ENCODE peak calls at places on chromosomes 5 and 9, in four cellular contexts. V is HFF-Myc, B is cardiac muscle cell, P is neuronal stem cell. X is an unnamed sample.
A peak's percentile ranks its signal among the peaks of the same experiment; 100 is the strongest.

GRCh38 chr9:32533338-32533737 is 7.3 kb upstream of the RIGI start:
- DNase-seq in B (no peak), P (no peak), V (no peak), X (no peak)

GRCh38 chr9:38043931-38044623 is 24.9 kb downstream of the SHB start:
- DNase-seq in B (no peak), V (no peak), P (no peak), X (no peak)

GRCh38 chr9:91089405-91090131 is 272.1 kb downstream of the AUH start:
- DNase-seq in V (no peak), P (no peak), B (peak; percentile 63), X (no peak)

GRCh38 chr5:38738898-38739743 is 106.7 kb upstream of the OSMR start:
- DNase-seq in B (no peak), V (no peak), P (no peak), X (no peak)

GRCh38 chr5:472076-472655 is 29.2 kb downstream of the EXOC3 start:
- DNase-seq in P (no peak), V (no peak), B (peak; percentile 26), X (no peak)

GRCh38 chr5:118637947-118638670 is 350.2 kb downstream of the DTWD2 start:
- DNase-seq in V (no peak), B (no peak), P (no peak), X (peak; percentile 95)

GRCh38 chr5:168308976-168309598 is 17.6 kb downstream of the WWC1 start:
- DNase-seq in P (no peak), B (no peak), V (no peak), X (no peak)

GRCh38 chr5:168883253-168883880 is 304.2 kb upstream of the PANK3 start:
- DNase-seq in V (no peak), B (peak; percentile 45), P (no peak), X (no peak)

GRCh38 chr5:122565331-122565730 is 209.5 kb upstream of the SNX2 start:
- DNase-seq in B (no peak), P (no peak), V (no peak), X (no peak)

GRCh38 chr5:124463840-124464239 is 282.6 kb downstream of the ZNF608 start:
- DNase-seq in B (no peak), V (no peak), P (no peak), X (no peak)

GRCh38 chr5:68139601-68140441 is 75.7 kb upstream of the PIK3R1 start:
- DNase-seq in V (no peak), P (no peak), B (no peak), X (no peak)

GRCh38 chr5:14367364-14367763 is 214.2 kb upstream of the OTULINL start:
- DNase-seq in B (no peak), P (no peak), V (no peak), X (no peak)
- H3K4me3 ChIP-seq in B (no peak overlapping the region), P (no peak overlapping the region), V (no peak overlapping the region), X (no peak overlapping the region)

DNA sequence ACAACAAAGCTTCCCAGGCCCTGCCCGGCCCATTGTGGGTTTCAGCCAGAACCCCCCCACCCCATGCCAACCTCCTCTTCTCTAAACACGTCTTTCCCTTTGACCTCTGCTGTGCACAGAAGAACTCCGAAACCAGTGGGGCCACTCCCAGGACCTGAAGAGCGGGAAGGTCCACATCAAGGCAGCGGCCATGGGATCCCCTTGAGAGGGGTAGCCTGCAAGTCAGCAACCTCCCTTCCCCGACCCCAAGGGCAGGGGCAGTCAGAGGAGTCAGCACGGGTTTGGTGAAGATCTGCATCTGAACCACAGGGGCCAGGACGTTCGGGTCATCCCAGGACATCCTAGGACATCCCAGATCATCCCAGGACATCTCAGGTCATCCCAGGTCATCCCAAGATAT is 379.9 kb upstream of the IRX4 start:
- DNase-seq in B (no peak), P (no peak), V (no peak), X (no peak)
- H3K4me3 ChIP-seq in B (no peak overlapping the region), P (no peak overlapping the region), V (no peak overlapping the region), X (no peak overlapping the region)

DNA sequence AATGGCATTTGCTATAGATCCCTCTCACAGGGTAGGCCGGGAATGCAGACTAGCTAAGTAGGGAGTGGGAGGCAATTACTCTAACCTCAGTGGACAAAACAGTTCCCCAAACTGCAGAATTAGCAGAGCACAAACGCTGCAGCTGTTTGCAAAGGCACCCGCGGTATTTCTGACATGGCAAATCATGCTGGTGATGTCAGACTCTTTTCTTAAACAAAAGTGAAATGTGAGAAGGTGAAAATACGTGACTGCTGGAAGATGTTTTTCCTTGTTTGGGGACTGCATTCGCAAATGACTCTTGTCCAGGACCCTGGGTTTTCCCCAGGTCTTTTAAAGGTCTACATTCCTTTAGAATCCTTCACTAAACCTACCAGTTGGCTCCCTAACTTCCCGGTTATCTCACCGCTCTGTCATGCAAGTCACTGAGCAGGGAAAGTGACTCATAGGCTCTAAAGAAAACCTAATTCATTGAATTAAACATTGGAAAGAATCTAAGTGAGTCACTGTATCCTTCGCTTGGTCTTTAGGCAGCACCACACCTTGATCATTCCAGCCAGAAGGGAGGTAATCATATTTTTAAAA is 91.5 kb upstream of the DNAH5 start:
- DNase-seq in P (peak; percentile 54), V (peak; percentile 99), B (peak; percentile 59), X (peak; percentile 28)
- H3K4me3 ChIP-seq in P (no peak overlapping the region), V (peak overlapping the region; percentile 10), B (no peak overlapping the region), X (no peak overlapping the region)

GRCh38 chr5:150780180-150780692 is 1.7 kb downstream of the SMIM3 start:
- DNase-seq in P (no peak), B (no peak), V (no peak), X (no peak)

GRCh38 chr5:150779397-150780179 is 1.0 kb downstream of the SMIM3 start:
- DNase-seq in P (no peak), B (no peak), V (no peak), X (no peak)

GRCh38 chr5:150778517-150779396 is at the start of gene SMIM3:
- DNase-seq in P (peak; percentile 71), V (no peak), B (peak; percentile 91), X (no peak)

GRCh38 chr5:150777685-150778084 is 872 bp upstream of the SMIM3 start:
- DNase-seq in P (no peak), V (no peak), B (no peak), X (no peak)

DNA sequence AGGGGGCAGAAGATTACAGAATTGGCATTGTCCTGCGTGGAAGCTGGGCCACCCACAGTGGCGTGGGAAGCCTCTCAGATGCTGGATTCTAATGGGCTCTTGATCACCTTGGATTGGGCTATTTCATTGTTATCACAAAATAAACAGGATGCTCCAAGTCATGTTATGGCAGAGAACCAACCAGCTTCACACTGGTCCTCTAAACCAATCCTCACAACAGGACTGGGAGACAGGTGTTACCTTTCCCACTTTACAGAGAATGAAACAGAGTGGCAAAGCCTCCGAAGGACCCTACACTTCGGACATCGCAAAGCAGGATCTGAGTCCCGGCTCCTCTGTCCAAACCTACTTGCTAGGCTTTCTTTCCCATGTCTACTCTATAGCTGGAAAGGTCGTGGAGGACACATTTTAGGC is 447 bp upstream of the SMIM3 start:
- DNase-seq in P (no peak), B (no peak), V (no peak), X (no peak)
- H3K4me3 ChIP-seq in P (peak overlapping the region; percentile 88), B (peak overlapping the region; percentile 52), V (peak overlapping the region; percentile 87), X (peak overlapping the region; percentile 58)

GRCh38 chr5:116939641-116940040 is 365.0 kb upstream of the SEMA6A start:
- DNase-seq in P (no peak), V (no peak), B (peak; percentile 26), X (no peak)

GRCh38 chr5:116938488-116938887 is 363.9 kb upstream of the SEMA6A start:
- DNase-seq in V (no peak), B (peak; percentile 28), P (peak; percentile 32), X (no peak)

GRCh38 chr5:116930628-116931027 is 356.0 kb upstream of the SEMA6A start:
- DNase-seq in B (peak; percentile 28), P (no peak), V (no peak), X (no peak)

GRCh38 chr5:116935561-116936162 is 361.0 kb upstream of the SEMA6A start:
- DNase-seq in V (no peak), B (no peak), P (no peak), X (no peak)
- H3K4me3 ChIP-seq in V (no peak overlapping the region), B (no peak overlapping the region), P (no peak overlapping the region), X (no peak overlapping the region)

GRCh38 chr5:176810084-176810597 is at the start of gene UNC5A:
- DNase-seq in V (no peak), P (peak; percentile 88), B (peak; percentile 77), X (no peak)
- H3K4me3 ChIP-seq in V (peak within 1 kb of the TSS; percentile 28), P (peak within 1 kb of the TSS; percentile 78), B (peak within 1 kb of the TSS; percentile 60), X (peak within 1 kb of the TSS; percentile 42)

GRCh38 chr5:138091685-138092084 is 7.9 kb downstream of the WNT8A start:
- DNase-seq in P (no peak), V (no peak), B (no peak), X (no peak)
- H3K4me3 ChIP-seq in P (no peak overlapping the region), V (no peak overlapping the region), B (no peak overlapping the region), X (no peak overlapping the region)

GRCh38 chr5:171420429-171421231 is 1.2 kb downstream of the FGF18 start:
- DNase-seq in P (no peak), V (peak; percentile 30), B (peak; percentile 81), X (no peak)
- H3K4me3 ChIP-seq in P (peak overlapping the region; percentile 58), V (no peak overlapping the region), B (peak overlapping the region; percentile 99), X (no peak overlapping the region)

GRCh38 chr5:179619776-179620175 is 3.7 kb downstream of the HNRNPH1 start:
- DNase-seq in V (no peak), P (no peak), B (no peak), X (no peak)
- H3K4me3 ChIP-seq in V (peak overlapping the region; percentile 95), P (no peak overlapping the region), B (peak overlapping the region; percentile 79), X (peak overlapping the region; percentile 17)

GRCh38 chr9:23492126-23493002 is 333.7 kb downstream of the ELAVL2 start:
- DNase-seq in B (peak; percentile 65), P (peak; percentile 38), V (no peak), X (peak; percentile 55)
- H3K4me3 ChIP-seq in B (no peak overlapping the region), P (no peak overlapping the region), V (no peak overlapping the region), X (no peak overlapping the region)

X was measured in LNCaP clone FGC.